ENCODE peak calls at places on chromosomes 4 and X, in four cellular contexts. D is Caki2, J is astrocyte of the spinal cord, Q is NCI-H2171. U is an unnamed sample.

GRCh38 chr4:133865606-133866327 is 335.8 kb downstream of the PABPC4L start:
- DNase-seq in D (peak), J (peak), Q (no peak), U (no peak)

GRCh38 chrX:69616520-69617203 is 749 bp downstream of the EDA start:
- DNase-seq in D (no peak), J (no peak), Q (peak), U (no peak)

GRCh38 chr4:68463796-68464195 is 16.5 kb downstream of the TMPRSS11E start:
- DNase-seq in D (no peak), J (no peak), Q (no peak), U (no peak)

GRCh38 chr4:155674669-155675071 is 8.0 kb downstream of the GUCY1A1 start:
- DNase-seq in D (no peak), J (no peak), Q (no peak), U (no peak)

GRCh38 chr4:146243141-146243882 is 29.0 kb downstream of the REELD1 start:
- DNase-seq in D (no peak), J (no peak), Q (no peak), U (peak)

GRCh38 chr4:140351778-140352177 is 21.7 kb upstream of the SCOC start:
- DNase-seq in D (no peak), J (no peak), Q (no peak), U (no peak)

GRCh38 chr4:138865765-138866164 is 149.8 kb upstream of the NOCT start:
- DNase-seq in D (no peak), J (no peak), Q (no peak), U (no peak)

GRCh38 chr4:121789960-121790829 is 10.9 kb upstream of the EXOSC9 start:
- DNase-seq in D (no peak), J (peak), Q (no peak), U (no peak)

GRCh38 chr4:25523405-25523804 is 132.2 kb upstream of the SLC34A2 start:
- DNase-seq in D (no peak), J (no peak), Q (no peak), U (no peak)

GRCh38 chrX:75181721-75182120 is 25.6 kb upstream of the ABCB7 start:
- DNase-seq in D (no peak), J (peak), Q (no peak), U (no peak)

GRCh38 chrX:72713130-72713529 is 976 bp downstream of the PHKA1 start:
- DNase-seq in D (no peak), J (peak), Q (no peak), U (no peak)

GRCh38 chrX:56788717-56789122 is 59.7 kb downstream of the NBDY start:
- DNase-seq in D (no peak), J (peak), Q (no peak), U (no peak)